ENCODE peak calls at places on chromosomes 2 and 18, in ten cellular contexts. Y is stomach; V is T1000; Z is left ventricle myocardium inferior; X is activated CD4-positive, alpha-beta T cell treated with anti-CD3 and anti-CD28 coated beads, Interleukin-2, amount 10 ng/mL, durations not matched to agents 7 days and 5 days; O is IMR-90; B is HepG2; L is GM13977; F is GM12891; N is MM.1S. J is an unnamed sample.
A peak's percentile ranks its signal among the peaks of the same experiment; 100 is the strongest.

GRCh38 chr2:42046819-42047487 is 868 bp upstream of the PKDCC start:
- DNase-seq in B (peak; percentile 58), O (no peak), X (no peak), N (no peak), Y (no peak), L (no peak), Z (no peak), F (no peak), V (no peak), J (no peak)

GRCh38 chr2:121382744-121383143 is 97.7 kb upstream of the TFCP2L1 start:
- DNase-seq in N (no peak), L (no peak), Z (no peak), B (no peak), V (no peak), Y (no peak), F (no peak), O (no peak), X (no peak), J (no peak)

GRCh38 chr2:103401621-103402020 is 639.8 kb downstream of the TMEM182 start:
- DNase-seq in Y (no peak), B (peak; percentile 69), Z (no peak), F (no peak), L (no peak), V (peak; percentile 56), O (no peak), N (no peak), X (no peak), J (no peak)

GRCh38 chr2:146661494-146662096 is 1183.2 kb upstream of the ACVR2A start:
- DNase-seq in N (peak; percentile 24), V (no peak), L (no peak), Z (no peak), X (no peak), B (peak; percentile 23), O (peak; percentile 60), F (no peak), Y (no peak), J (peak; percentile 50)

GRCh38 chr18:21769206-21769605 is 28.6 kb downstream of the MIB1 start:
- DNase-seq in F (no peak), Y (no peak), L (no peak), V (no peak), Z (no peak), O (no peak), X (no peak), B (no peak), N (no peak), J (no peak)

GRCh38 chr2:143686585-143687164 is 557.5 kb downstream of the ARHGAP15 start:
- DNase-seq in B (peak; percentile 35), L (peak; percentile 15), X (no peak), V (no peak), O (peak; percentile 43), Y (no peak), N (peak; percentile 43), F (no peak), Z (no peak), J (no peak)

GRCh38 chr2:128577141-128577930 is 258.7 kb upstream of the HS6ST1 start:
- DNase-seq in Z (no peak), X (no peak), Y (peak; percentile 16), L (no peak), B (no peak), N (no peak), V (no peak), O (no peak), F (no peak), J (no peak)

GRCh38 chr2:139122711-139123158 is 342.5 kb upstream of the NXPH2 start:
- DNase-seq in O (no peak), X (no peak), B (no peak), V (peak; percentile 21), L (no peak), F (no peak), Y (no peak), N (no peak), Z (no peak), J (peak; percentile 5)

GRCh38 chr2:26088038-26088643 is 54.3 kb downstream of the RAB10 start:
- DNase-seq in V (no peak), B (peak; percentile 42), N (no peak), X (peak; percentile 33), L (peak; percentile 54), F (no peak), Y (no peak), Z (no peak), O (peak; percentile 36), J (no peak)

J was measured in trophoblast cell.